ENCODE peak calls at places on chromosome 21, in seven cellular contexts. One of them, this sample, is unnamed.

GRCh38 chr21:43922949-43923348 is 57.9 kb downstream of the AGPAT3 start:
- DNase-seq in dorsolateral prefrontal cortex: no peak
- DNase-seq in AG04450: no peak
- DNase-seq in left ventricle myocardium inferior: no peak
- DNase-seq in CD8-positive, alpha-beta T cell: no peak
- DNase-seq in fibroblast of mammary gland: no peak
- DNase-seq in neural progenitor cell: no peak
- DNase-seq in this sample: no peak

GRCh38 chr21:26107439-26107838 is 63.1 kb downstream of the APP start:
- DNase-seq in dorsolateral prefrontal cortex: no peak
- DNase-seq in AG04450: no peak
- DNase-seq in left ventricle myocardium inferior: no peak
- DNase-seq in CD8-positive, alpha-beta T cell: no peak
- DNase-seq in fibroblast of mammary gland: no peak
- DNase-seq in neural progenitor cell: no peak
- DNase-seq in this sample: no peak

GRCh38 chr21:44701023-44701400 is 4.0 kb downstream of the KRTAP10-12 start:
- DNase-seq in dorsolateral prefrontal cortex: no peak
- DNase-seq in AG04450: no peak
- DNase-seq in left ventricle myocardium inferior: no peak
- DNase-seq in CD8-positive, alpha-beta T cell: peak
- DNase-seq in fibroblast of mammary gland: no peak
- DNase-seq in neural progenitor cell: no peak
- DNase-seq in this sample: no peak

GRCh38 chr21:26405735-26406361 is 167.2 kb downstream of the CYYR1 start:
- DNase-seq in dorsolateral prefrontal cortex: no peak
- DNase-seq in AG04450: peak
- DNase-seq in left ventricle myocardium inferior: no peak
- DNase-seq in CD8-positive, alpha-beta T cell: no peak
- DNase-seq in fibroblast of mammary gland: peak
- DNase-seq in neural progenitor cell: peak
- DNase-seq in this sample: peak

GRCh38 chr21:37208741-37209225 is 58.4 kb downstream of the VPS26C start:
- DNase-seq in dorsolateral prefrontal cortex: no peak
- DNase-seq in AG04450: no peak
- DNase-seq in left ventricle myocardium inferior: no peak
- DNase-seq in CD8-positive, alpha-beta T cell: no peak
- DNase-seq in fibroblast of mammary gland: no peak
- DNase-seq in neural progenitor cell: no peak
- DNase-seq in this sample: peak

GRCh38 chr21:31416465-31416864 is 72.4 kb upstream of the TIAM1 start:
- DNase-seq in dorsolateral prefrontal cortex: no peak
- DNase-seq in AG04450: no peak
- DNase-seq in left ventricle myocardium inferior: no peak
- DNase-seq in CD8-positive, alpha-beta T cell: no peak
- DNase-seq in fibroblast of mammary gland: peak
- DNase-seq in neural progenitor cell: no peak
- DNase-seq in this sample: no peak

GRCh38 chr21:33964706-33965325 is 49.2 kb upstream of the ATP5PO start:
- DNase-seq in dorsolateral prefrontal cortex: no peak
- DNase-seq in AG04450: no peak
- DNase-seq in left ventricle myocardium inferior: no peak
- DNase-seq in CD8-positive, alpha-beta T cell: no peak
- DNase-seq in fibroblast of mammary gland: peak
- DNase-seq in neural progenitor cell: no peak
- DNase-seq in this sample: no peak

GRCh38 chr21:44317241-44317782 is 17.5 kb downstream of the PFKL start:
- DNase-seq in dorsolateral prefrontal cortex: peak
- DNase-seq in AG04450: no peak
- DNase-seq in left ventricle myocardium inferior: no peak
- DNase-seq in CD8-positive, alpha-beta T cell: no peak
- DNase-seq in fibroblast of mammary gland: no peak
- DNase-seq in neural progenitor cell: no peak
- DNase-seq in this sample: no peak

GRCh38 chr21:15682182-15682895 is 47.4 kb upstream of the USP25 start:
- DNase-seq in dorsolateral prefrontal cortex: no peak
- DNase-seq in AG04450: no peak
- DNase-seq in left ventricle myocardium inferior: no peak
- DNase-seq in CD8-positive, alpha-beta T cell: no peak
- DNase-seq in fibroblast of mammary gland: peak
- DNase-seq in neural progenitor cell: no peak
- DNase-seq in this sample: no peak

GRCh38 chr21:45831991-45832740 is 149.4 kb upstream of the COL6A1 start:
- DNase-seq in dorsolateral prefrontal cortex: no peak
- DNase-seq in AG04450: peak
- DNase-seq in left ventricle myocardium inferior: no peak
- DNase-seq in CD8-positive, alpha-beta T cell: no peak
- DNase-seq in fibroblast of mammary gland: peak
- DNase-seq in neural progenitor cell: no peak
- DNase-seq in this sample: no peak

GRCh38 chr21:17925000-17925610 is 105.9 kb upstream of the C21orf91 start:
- DNase-seq in dorsolateral prefrontal cortex: no peak
- DNase-seq in AG04450: peak
- DNase-seq in left ventricle myocardium inferior: no peak
- DNase-seq in CD8-positive, alpha-beta T cell: peak
- DNase-seq in fibroblast of mammary gland: peak
- DNase-seq in neural progenitor cell: peak
- DNase-seq in this sample: peak

GRCh38 chr21:32021319-32022027 is 148.7 kb downstream of the HUNK start:
- DNase-seq in dorsolateral prefrontal cortex: peak
- DNase-seq in AG04450: no peak
- DNase-seq in left ventricle myocardium inferior: peak
- DNase-seq in CD8-positive, alpha-beta T cell: no peak
- DNase-seq in fibroblast of mammary gland: no peak
- DNase-seq in neural progenitor cell: no peak
- DNase-seq in this sample: no peak

GRCh38 chr21:25639922-25640670 is 1.0 kb downstream of the JAM2 start:
- DNase-seq in dorsolateral prefrontal cortex: peak
- DNase-seq in AG04450: no peak
- DNase-seq in left ventricle myocardium inferior: peak
- DNase-seq in CD8-positive, alpha-beta T cell: no peak
- DNase-seq in fibroblast of mammary gland: no peak
- DNase-seq in neural progenitor cell: peak
- DNase-seq in this sample: peak

GRCh38 chr21:34333150-34333739 is 30.6 kb upstream of the KCNE2 start:
- DNase-seq in dorsolateral prefrontal cortex: no peak
- DNase-seq in AG04450: no peak
- DNase-seq in left ventricle myocardium inferior: no peak
- DNase-seq in CD8-positive, alpha-beta T cell: no peak
- DNase-seq in fibroblast of mammary gland: no peak
- DNase-seq in neural progenitor cell: no peak
- DNase-seq in this sample: no peak

GRCh38 chr21:39037807-39038405 is 145.3 kb downstream of the PSMG1 start:
- DNase-seq in dorsolateral prefrontal cortex: no peak
- DNase-seq in AG04450: no peak
- DNase-seq in left ventricle myocardium inferior: no peak
- DNase-seq in CD8-positive, alpha-beta T cell: no peak
- DNase-seq in fibroblast of mammary gland: peak
- DNase-seq in neural progenitor cell: peak
- DNase-seq in this sample: no peak
- TF ChIP-seq CTCF in dorsolateral prefrontal cortex: no peak
- TF ChIP-seq CTCF in AG04450: peak
- TF ChIP-seq CTCF in left ventricle myocardium inferior: no peak
- TF ChIP-seq CTCF in CD8-positive, alpha-beta T cell: no peak
- TF ChIP-seq CTCF in fibroblast of mammary gland: no peak
- TF ChIP-seq CTCF in neural progenitor cell: peak
- TF ChIP-seq CTCF in this sample: no peak

GRCh38 chr21:38272215-38272614 is 15.4 kb downstream of the KCNJ15 start:
- DNase-seq in dorsolateral prefrontal cortex: no peak
- DNase-seq in AG04450: no peak
- DNase-seq in left ventricle myocardium inferior: no peak
- DNase-seq in CD8-positive, alpha-beta T cell: no peak
- DNase-seq in fibroblast of mammary gland: no peak
- DNase-seq in neural progenitor cell: no peak
- DNase-seq in this sample: no peak
- TF ChIP-seq CTCF in dorsolateral prefrontal cortex: no peak
- TF ChIP-seq CTCF in AG04450: no peak
- TF ChIP-seq CTCF in left ventricle myocardium inferior: no peak
- TF ChIP-seq CTCF in CD8-positive, alpha-beta T cell: no peak
- TF ChIP-seq CTCF in fibroblast of mammary gland: no peak
- TF ChIP-seq CTCF in neural progenitor cell: no peak
- TF ChIP-seq CTCF in this sample: no peak

GRCh38 chr21:35779167-35779566 is 281.2 kb downstream of the SETD4 start:
- DNase-seq in dorsolateral prefrontal cortex: no peak
- DNase-seq in AG04450: no peak
- DNase-seq in left ventricle myocardium inferior: no peak
- DNase-seq in CD8-positive, alpha-beta T cell: no peak
- DNase-seq in fibroblast of mammary gland: no peak
- DNase-seq in neural progenitor cell: no peak
- DNase-seq in this sample: no peak
- TF ChIP-seq CTCF in dorsolateral prefrontal cortex: no peak
- TF ChIP-seq CTCF in AG04450: no peak
- TF ChIP-seq CTCF in left ventricle myocardium inferior: no peak
- TF ChIP-seq CTCF in CD8-positive, alpha-beta T cell: no peak
- TF ChIP-seq CTCF in fibroblast of mammary gland: no peak
- TF ChIP-seq CTCF in neural progenitor cell: no peak
- TF ChIP-seq CTCF in this sample: no peak

GRCh38 chr21:41048636-41049035 is 119.3 kb upstream of the BACE2 start:
- DNase-seq in dorsolateral prefrontal cortex: no peak
- DNase-seq in AG04450: no peak
- DNase-seq in left ventricle myocardium inferior: no peak
- DNase-seq in CD8-positive, alpha-beta T cell: no peak
- DNase-seq in fibroblast of mammary gland: no peak
- DNase-seq in neural progenitor cell: no peak
- DNase-seq in this sample: no peak

GRCh38 chr21:41048141-41048540 is 119.8 kb upstream of the BACE2 start:
- DNase-seq in dorsolateral prefrontal cortex: no peak
- DNase-seq in AG04450: no peak
- DNase-seq in left ventricle myocardium inferior: no peak
- DNase-seq in CD8-positive, alpha-beta T cell: no peak
- DNase-seq in fibroblast of mammary gland: no peak
- DNase-seq in neural progenitor cell: no peak
- DNase-seq in this sample: no peak

GRCh38 chr21:41043008-41043407 is 125.0 kb upstream of the BACE2 start:
- DNase-seq in dorsolateral prefrontal cortex: no peak
- DNase-seq in AG04450: no peak
- DNase-seq in left ventricle myocardium inferior: no peak
- DNase-seq in CD8-positive, alpha-beta T cell: no peak
- DNase-seq in fibroblast of mammary gland: no peak
- DNase-seq in neural progenitor cell: no peak
- DNase-seq in this sample: no peak

DNA sequence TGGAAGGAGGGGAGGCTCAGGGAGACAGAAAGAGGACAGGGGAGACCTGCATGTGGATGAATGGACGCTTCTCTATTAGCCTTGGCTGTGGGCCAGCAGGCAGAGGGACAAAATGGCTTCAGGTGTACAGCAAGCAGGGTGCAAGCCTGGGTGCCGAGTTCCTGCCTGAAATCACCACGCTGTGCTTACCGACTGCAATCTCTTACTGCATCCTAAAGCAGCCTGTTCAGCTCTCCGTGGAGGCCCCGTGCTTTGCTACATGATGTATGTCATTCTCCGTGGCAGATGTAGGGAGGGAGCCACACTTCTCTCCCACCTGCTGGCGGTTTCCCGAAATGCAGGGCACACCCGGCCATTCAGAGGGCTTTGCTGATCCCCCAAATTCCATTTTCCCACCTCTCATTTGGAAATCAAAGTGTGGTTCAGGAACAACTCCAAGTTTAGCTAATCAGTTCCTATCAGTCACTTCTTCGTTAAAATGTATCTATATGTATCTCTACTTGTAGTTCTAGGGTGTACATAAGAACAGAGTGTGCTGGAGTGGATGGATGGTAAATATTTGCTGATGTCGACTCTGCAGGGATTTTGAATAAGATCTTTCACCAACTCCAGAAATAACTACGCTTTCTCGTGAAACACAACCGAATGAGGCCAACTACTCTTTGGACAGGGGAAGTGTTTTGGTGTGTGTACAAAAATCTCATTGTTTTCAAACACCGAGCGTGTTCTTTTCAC is 122.3 kb upstream of the BACE2 start:
- DNase-seq in dorsolateral prefrontal cortex: no peak
- DNase-seq in AG04450: no peak
- DNase-seq in left ventricle myocardium inferior: no peak
- DNase-seq in CD8-positive, alpha-beta T cell: no peak
- DNase-seq in fibroblast of mammary gland: no peak
- DNase-seq in neural progenitor cell: peak
- DNase-seq in this sample: peak
- TF ChIP-seq CTCF in dorsolateral prefrontal cortex: peak
- TF ChIP-seq CTCF in AG04450: no peak
- TF ChIP-seq CTCF in left ventricle myocardium inferior: peak
- TF ChIP-seq CTCF in CD8-positive, alpha-beta T cell: no peak
- TF ChIP-seq CTCF in fibroblast of mammary gland: no peak
- TF ChIP-seq CTCF in neural progenitor cell: peak
- TF ChIP-seq CTCF in this sample: peak

DNA sequence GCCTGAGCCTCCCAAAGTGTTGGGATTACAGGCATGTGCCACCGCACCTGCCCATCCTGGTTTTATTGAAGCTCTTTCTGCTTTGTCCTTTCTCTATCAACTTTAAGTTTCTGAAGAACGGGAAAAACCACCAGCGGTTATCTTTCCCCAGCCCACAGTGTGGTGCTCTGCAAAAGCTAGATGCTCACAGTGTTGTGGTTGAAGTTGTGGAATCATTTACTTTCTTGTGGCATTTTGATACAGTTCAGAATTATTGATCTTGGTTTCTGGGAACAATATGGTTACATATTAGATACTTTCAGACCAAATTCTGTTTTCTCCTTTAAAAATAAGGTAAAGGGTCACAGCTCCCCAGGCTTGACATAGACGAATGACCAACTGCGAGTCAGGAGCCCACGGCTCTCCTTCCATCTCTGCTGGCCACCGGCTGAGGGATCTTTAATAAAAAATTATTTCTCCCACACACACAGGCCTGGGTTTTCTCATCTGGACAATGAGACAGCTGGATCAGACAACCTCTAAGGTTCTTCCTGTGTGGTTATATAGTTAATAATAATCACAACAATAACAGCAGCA is 385.3 kb downstream of the SETD4 start:
- DNase-seq in dorsolateral prefrontal cortex: no peak
- DNase-seq in AG04450: no peak
- DNase-seq in left ventricle myocardium inferior: no peak
- DNase-seq in CD8-positive, alpha-beta T cell: no peak
- DNase-seq in fibroblast of mammary gland: peak
- DNase-seq in neural progenitor cell: no peak
- DNase-seq in this sample: no peak
- TF ChIP-seq CTCF in dorsolateral prefrontal cortex: no peak
- TF ChIP-seq CTCF in AG04450: peak
- TF ChIP-seq CTCF in left ventricle myocardium inferior: no peak
- TF ChIP-seq CTCF in CD8-positive, alpha-beta T cell: no peak
- TF ChIP-seq CTCF in fibroblast of mammary gland: peak
- TF ChIP-seq CTCF in neural progenitor cell: no peak
- TF ChIP-seq CTCF in this sample: no peak